ENCODE peak calls at places on chromosomes 6 and 20, in six cellular contexts. Z, A, R, K, P and N are unnamed samples. For H3K9me3, the result is how much of the 10 kb centered on the place peaks cover.

GRCh38 chr6:104623052-104623690 is 236.5 kb downstream of the HACE1 start:
- DNase-seq in K (no peak), P (no peak), R (no peak), A (no peak), Z (no peak), N (no peak)

GRCh38 chr20:50464026-50464724 is 46.0 kb upstream of the PTPN1 start:
- DNase-seq in K (peak), P (peak), A (peak), R (peak), Z (no peak), N (peak)

GRCh38 chr6:156279306-156279969 is 497.7 kb upstream of the ARID1B start:
- DNase-seq in A (no peak), R (no peak), K (peak), Z (no peak), P (no peak), N (no peak)

GRCh38 chr6:10518461-10519216 is 2.5 kb upstream of the GCNT2 start:
- DNase-seq in Z (no peak), P (no peak), R (peak), A (peak), K (peak), N (no peak)

GRCh38 chr6:75818061-75818855 is 69.2 kb downstream of the MYO6 start:
- DNase-seq in K (no peak), P (no peak), Z (no peak), R (no peak), A (no peak), N (no peak)

GRCh38 chr20:39259010-39259803 is 297.1 kb downstream of the DHX35 start:
- DNase-seq in K (no peak), P (no peak), R (peak), A (no peak), Z (no peak), N (no peak)

GRCh38 chr20:61483336-61484067 is 231.4 kb downstream of the CDH4 start:
- DNase-seq in R (no peak), K (no peak), Z (no peak), A (no peak), P (no peak), N (no peak)

GRCh38 chr20:62191781-62192559 is 9.1 kb downstream of the MTG2 start:
- DNase-seq in A (no peak), R (no peak), K (no peak), P (no peak), Z (no peak), N (no peak)

GRCh38 chr6:112526594-112526993 is 179.5 kb downstream of the RFPL4B start:
- DNase-seq in R (no peak), P (no peak), Z (no peak), A (no peak), K (no peak), N (no peak)

GRCh38 chr6:102355578-102355977 is 962.1 kb downstream of the GRIK2 start:
- DNase-seq in K (no peak), R (no peak), Z (no peak), A (no peak), P (no peak), N (no peak)

DNA sequence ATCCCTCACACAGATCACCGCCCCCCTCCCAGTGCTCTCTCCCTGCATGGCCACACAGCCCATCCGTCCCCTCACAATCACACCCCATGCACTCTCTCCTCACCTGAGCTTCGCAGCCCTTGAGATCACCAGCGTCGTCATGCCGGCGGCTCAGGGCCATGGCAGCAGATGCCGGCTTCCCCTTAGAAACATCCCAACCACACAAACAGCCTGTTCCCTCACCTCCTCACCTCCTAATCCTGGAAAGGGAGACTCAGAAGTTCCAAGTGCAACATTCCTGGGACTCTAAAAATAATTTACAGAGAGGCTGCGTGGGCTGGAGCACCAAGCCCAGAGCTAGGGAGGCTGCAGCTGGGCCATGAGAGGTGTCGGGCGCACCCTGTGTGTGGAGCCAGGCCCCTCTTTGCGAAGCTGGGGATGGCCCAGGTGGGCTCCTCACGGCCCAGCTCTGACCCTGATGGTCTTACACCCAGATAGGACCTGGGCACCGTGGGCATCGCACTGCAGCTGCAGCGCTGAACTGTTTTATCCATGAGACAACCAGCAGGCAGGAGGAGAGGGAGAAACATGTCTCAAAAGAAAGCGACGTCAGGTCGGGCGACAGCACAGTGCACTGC is 125.3 kb downstream of the DLL1 start:
- DNase-seq in A (no peak), K (no peak), P (no peak), Z (no peak), R (no peak), N (no peak)
- H3K9me3 ChIP-seq in A (under half), K (under half), P (under half), Z (under half), R (under half), N (under half)

DNA sequence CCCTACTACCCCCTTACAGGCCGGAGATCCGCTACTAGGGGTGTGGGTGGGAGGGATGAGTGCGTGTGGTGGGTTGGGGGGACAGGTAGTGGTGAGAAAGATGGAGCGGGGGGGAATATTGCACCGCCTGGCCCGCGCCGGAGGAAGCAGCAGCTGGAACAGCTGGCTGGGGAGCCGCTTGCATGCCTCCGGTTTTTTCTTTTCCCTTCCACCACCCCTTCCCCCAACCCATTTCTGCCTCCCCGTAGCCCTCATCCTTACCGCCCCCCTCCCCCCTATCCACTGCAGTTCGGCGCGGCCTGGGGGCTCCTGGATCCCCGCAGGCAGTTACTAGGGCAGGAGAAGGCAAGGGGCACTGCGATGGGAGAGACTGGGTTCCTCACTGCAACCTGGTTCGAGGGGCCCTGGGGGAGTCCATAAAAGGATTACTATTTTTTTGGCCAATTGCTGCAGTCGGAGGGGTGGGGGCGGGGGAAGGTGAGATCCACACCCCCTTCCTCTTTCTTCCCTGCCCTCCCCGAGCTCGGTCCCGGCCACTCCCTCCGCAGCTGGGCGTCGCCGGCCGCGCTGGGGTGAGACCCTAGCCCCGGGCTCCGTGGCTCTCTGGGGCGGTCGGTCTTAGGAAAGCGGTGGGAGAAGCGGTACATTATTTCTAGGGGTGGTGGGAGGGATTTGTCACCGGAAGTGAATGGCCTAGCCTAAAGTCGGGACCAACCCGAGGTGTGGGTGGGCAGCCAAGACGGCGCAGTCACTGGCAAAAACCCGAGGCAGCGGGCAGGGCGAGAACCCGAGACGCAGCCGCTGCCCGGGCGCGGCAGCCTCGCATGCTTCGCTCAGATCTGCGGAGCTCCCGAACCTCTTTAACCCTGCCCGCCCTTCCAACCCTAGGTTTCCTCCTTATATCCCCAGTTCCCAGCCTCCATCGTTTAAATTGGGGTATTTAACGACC is 823 bp upstream of the TBCC start:
- DNase-seq in P (peak), K (peak), Z (peak), A (peak), R (peak), N (peak)
- TF ChIP-seq POLR2A in P (no peak), K (peak), Z (peak), A (peak), R (peak), N (peak)

GRCh38 chr6:39998126-39998525 is 63.9 kb upstream of the MOCS1 start:
- DNase-seq in P (no peak), A (no peak), R (no peak), Z (no peak), K (no peak), N (no peak)
- H3K9me3 ChIP-seq in P (under half), A (under half), R (under half), Z (under half), K (under half), N (under half)

DNA sequence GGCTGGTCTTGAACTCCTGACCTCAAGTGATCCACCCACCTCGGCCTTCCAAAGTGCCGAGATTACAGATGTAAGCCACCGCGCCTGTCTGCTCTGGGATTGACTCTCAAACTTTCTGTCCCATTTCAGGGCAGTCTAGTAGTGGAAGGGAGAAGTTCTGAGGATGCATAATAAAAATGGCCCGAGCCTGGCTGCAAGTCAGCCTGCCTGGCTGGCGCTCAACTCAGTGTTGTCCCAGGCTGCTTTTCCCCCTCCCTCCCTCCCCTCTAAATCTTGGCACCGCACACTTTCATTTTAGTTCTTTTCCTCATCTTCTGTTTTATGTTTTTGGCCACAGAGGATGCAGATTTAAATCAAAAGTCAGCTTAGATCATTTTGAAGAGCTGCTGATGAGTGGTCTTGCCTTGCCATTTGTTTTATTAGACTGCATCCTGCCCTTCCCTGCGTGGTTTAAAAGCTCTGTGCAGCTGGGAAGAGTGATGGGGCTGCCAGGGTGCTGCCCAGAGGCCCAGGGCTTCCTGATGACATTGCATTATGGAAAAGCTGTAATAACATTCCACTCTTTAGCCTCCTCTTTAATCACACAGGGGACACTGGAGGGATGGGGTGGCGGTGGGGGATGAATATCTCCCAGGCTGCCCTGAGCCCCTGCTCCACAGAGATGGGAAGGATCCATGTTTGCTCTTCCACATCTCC is 6.5 kb upstream of the UQCC2 start:
- DNase-seq in K (no peak), A (no peak), R (peak), Z (no peak), P (peak), N (peak)
- TF ChIP-seq POLR2A in K (no peak), A (no peak), R (no peak), Z (no peak), P (no peak), N (no peak)

DNA sequence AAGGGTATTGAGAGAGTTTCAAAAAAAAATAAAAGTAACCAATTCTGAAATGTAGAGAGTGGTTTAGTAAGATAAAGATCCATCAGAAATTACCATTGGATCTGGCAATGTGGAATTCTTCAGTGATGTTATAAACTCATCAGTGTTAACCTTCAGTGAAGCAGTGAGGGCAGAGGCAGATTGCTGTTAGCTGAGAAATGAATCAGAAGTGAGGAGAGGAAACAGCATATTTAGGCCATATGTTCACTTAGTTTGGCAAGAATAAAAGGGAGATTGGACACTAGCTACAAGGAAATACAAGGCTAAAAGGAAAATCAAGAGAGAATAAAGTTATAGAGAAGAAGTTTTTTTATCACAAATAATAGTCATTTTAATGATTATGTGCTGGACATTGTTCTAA is 9.6 kb downstream of the KCNQ5 start:
- DNase-seq in R (no peak), P (no peak), A (no peak), Z (no peak), K (no peak), N (no peak)
- H3K9me3 ChIP-seq in R (under half), P (under half), A (under half), Z (under half), K (under half), N (under half)

DNA sequence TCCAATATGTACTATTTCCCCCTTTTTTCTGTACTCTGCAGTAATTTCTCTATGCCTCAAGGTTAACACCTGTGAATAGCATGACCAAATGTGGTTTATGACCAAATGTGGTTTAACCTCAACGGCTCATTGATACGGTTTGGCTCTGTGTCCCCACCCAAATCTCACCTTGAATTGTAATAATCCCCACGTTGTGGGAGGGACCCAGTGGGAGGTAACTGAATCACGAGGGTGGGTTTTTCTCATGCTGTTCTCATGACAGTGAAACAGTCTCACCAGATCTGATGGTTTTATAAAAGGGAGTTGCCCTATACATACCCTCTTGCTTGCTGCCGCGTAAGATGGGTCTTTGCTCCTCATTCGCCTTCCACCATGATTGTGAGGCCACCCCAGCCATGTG is 18.7 kb downstream of the DEK start:
- DNase-seq in R (no peak), A (no peak), Z (no peak), K (no peak), P (no peak), N (no peak)
- TF ChIP-seq POLR2A in R (no peak), A (peak), Z (no peak), K (no peak), P (no peak), N (no peak)

GRCh38 chr6:27359231-27359630 is 29.3 kb upstream of the ZNF391 start:
- DNase-seq in A (no peak), Z (no peak), P (no peak), K (no peak), R (no peak), N (no peak)
- H3K9me3 ChIP-seq in A (under half), Z (under half), P (half or more), K (under half), R (under half), N (under half)